ENCODE peak calls at places on chromosomes 2 and 18, in nine cellular contexts. X is lung; F is CD8-positive, alpha-beta T cell; Y is stomach; O is upper lobe of left lung; D is uterus; M is heart right ventricle; S is upper lobe of right lung; H is H9. Q is an unnamed sample.

GRCh38 chr2:68853035-68853434 is 18.2 kb downstream of the BMP10 start:
- DNase-seq in S (no peak), D (no peak), M (no peak), F (no peak), H (no peak), X (no peak), Y (no peak), O (no peak), Q (no peak)

GRCh38 chr2:98346259-98347236 is at the start of gene CNGA3:
- DNase-seq in F (no peak), H (peak), X (no peak), O (no peak), D (no peak), S (peak), Y (no peak), M (no peak), Q (peak)

GRCh38 chr2:152407204-152407721 is 72.3 kb downstream of the FMNL2 start:
- DNase-seq in M (peak), S (no peak), F (no peak), D (peak), X (no peak), O (peak), H (peak), Y (no peak), Q (peak)

GRCh38 chr2:237644059-237644703 is 16.8 kb downstream of the LRRFIP1 start:
- DNase-seq in D (no peak), O (no peak), H (no peak), M (no peak), F (no peak), S (no peak), Y (no peak), X (no peak), Q (no peak)

GRCh38 chr2:48283870-48284269 is 246.1 kb upstream of the STON1 start:
- DNase-seq in D (no peak), F (no peak), Y (no peak), M (no peak), X (no peak), O (no peak), S (no peak), H (no peak), Q (no peak)

GRCh38 chr2:160063266-160063665 is 851 bp upstream of the PLA2R1 start:
- DNase-seq in S (no peak), X (no peak), O (no peak), H (peak), F (no peak), Y (no peak), D (no peak), M (no peak), Q (no peak)

GRCh38 chr18:3520230-3521085 is 70.5 kb downstream of the TGIF1 start:
- DNase-seq in S (no peak), F (no peak), X (no peak), Y (no peak), O (no peak), H (no peak), D (no peak), M (no peak), Q (no peak)

GRCh38 chr2:98026927-98027522 is 31.3 kb upstream of the TMEM131 start:
- DNase-seq in H (no peak), S (no peak), D (no peak), O (no peak), X (no peak), Y (no peak), F (peak), M (no peak), Q (no peak)

GRCh38 chr2:169815849-169816248 is 8.9 kb downstream of the METTL5 start:
- DNase-seq in Y (no peak), S (no peak), X (no peak), D (no peak), O (no peak), F (no peak), H (no peak), M (no peak), Q (no peak)

GRCh38 chr2:160581448-160581847 is 87.8 kb upstream of the RBMS1 start:
- DNase-seq in D (no peak), Y (no peak), M (no peak), S (no peak), O (no peak), F (no peak), X (no peak), H (peak), Q (no peak)

GRCh38 chr2:180799141-180799540 is 181.3 kb upstream of the UBE2E3 start:
- DNase-seq in D (no peak), H (no peak), S (no peak), X (no peak), F (no peak), O (no peak), M (no peak), Y (no peak), Q (no peak)

GRCh38 chr2:219509780-219510511 is 4.3 kb upstream of the ASIC4 start:
- DNase-seq in X (no peak), D (peak), O (peak), F (peak), Y (peak), S (no peak), H (peak), M (peak), Q (peak)

GRCh38 chr2:202149155-202149762 is 76.2 kb downstream of the KIAA2012 start:
- DNase-seq in D (peak), Y (no peak), X (peak), F (no peak), M (peak), S (no peak), H (peak), O (no peak), Q (peak)

GRCh38 chr18:70261141-70261788 is 27.6 kb upstream of the SOCS6 start:
- DNase-seq in X (no peak), O (no peak), M (no peak), S (no peak), F (no peak), D (no peak), Y (no peak), H (no peak), Q (no peak)

GRCh38 chr18:26133652-26134051 is at the start of gene PSMA8:
- DNase-seq in M (peak), D (no peak), Y (no peak), S (peak), H (peak), X (no peak), F (peak), O (no peak), Q (peak)

GRCh38 chr18:76476665-76477561 is 18.1 kb downstream of the ZNF516 start:
- DNase-seq in M (no peak), X (no peak), O (no peak), H (no peak), S (no peak), F (no peak), D (no peak), Y (no peak), Q (no peak)

GRCh38 chr2:238169021-238169707 is 10.4 kb downstream of the ERFE start:
- DNase-seq in S (peak), H (no peak), F (no peak), O (peak), X (no peak), M (no peak), Y (no peak), D (peak), Q (peak)

GRCh38 chr18:23228102-23229051 is 93.1 kb downstream of the CABLES1 start:
- DNase-seq in X (no peak), O (no peak), D (peak), S (no peak), F (no peak), M (peak), Y (no peak), H (no peak), Q (peak)

GRCh38 chr2:163453920-163454319 is 281.9 kb downstream of the FIGN start:
- DNase-seq in F (no peak), Y (no peak), X (no peak), H (no peak), S (no peak), M (no peak), D (no peak), O (no peak), Q (no peak)

GRCh38 chr18:9726936-9727335 is 18.8 kb downstream of the RAB31 start:
- DNase-seq in X (no peak), D (no peak), S (no peak), H (no peak), Y (no peak), M (no peak), O (no peak), F (no peak), Q (no peak)

GRCh38 chr2:202108345-202108744 is 35.3 kb downstream of the KIAA2012 start:
- DNase-seq in H (no peak), Y (no peak), S (no peak), O (no peak), D (no peak), M (no peak), F (no peak), X (no peak), Q (no peak)

GRCh38 chr18:43192408-43192807 is 76.9 kb upstream of the RIT2 start:
- DNase-seq in S (no peak), Y (no peak), F (no peak), O (no peak), M (no peak), X (no peak), H (no peak), D (no peak), Q (no peak)

GRCh38 chr2:178008636-178009289 is 63.8 kb downstream of the PDE11A start:
- DNase-seq in D (no peak), O (no peak), X (no peak), F (no peak), Y (peak), M (peak), H (no peak), S (no peak), Q (peak)

GRCh38 chr2:231601356-231602229 is 8.9 kb downstream of the TEX44 start:
- DNase-seq in Y (peak), O (peak), X (peak), S (peak), H (peak), D (peak), F (peak), M (peak), Q (peak)

GRCh38 chr2:96090527-96090926 is 25.8 kb downstream of the ADRA2B start:
- DNase-seq in Y (no peak), O (peak), D (no peak), M (no peak), H (no peak), X (no peak), F (no peak), S (no peak), Q (no peak)

GRCh38 chr2:44715671-44716077 is 225.8 kb upstream of the SIX3 start:
- DNase-seq in S (no peak), O (no peak), D (no peak), Y (no peak), F (no peak), X (no peak), M (peak), H (peak), Q (no peak)
- TF ChIP-seq CTCF in S (no peak), O (no peak), D (no peak), Y (no peak), F (no peak), X (no peak), M (peak), H (peak), Q (peak)

DNA sequence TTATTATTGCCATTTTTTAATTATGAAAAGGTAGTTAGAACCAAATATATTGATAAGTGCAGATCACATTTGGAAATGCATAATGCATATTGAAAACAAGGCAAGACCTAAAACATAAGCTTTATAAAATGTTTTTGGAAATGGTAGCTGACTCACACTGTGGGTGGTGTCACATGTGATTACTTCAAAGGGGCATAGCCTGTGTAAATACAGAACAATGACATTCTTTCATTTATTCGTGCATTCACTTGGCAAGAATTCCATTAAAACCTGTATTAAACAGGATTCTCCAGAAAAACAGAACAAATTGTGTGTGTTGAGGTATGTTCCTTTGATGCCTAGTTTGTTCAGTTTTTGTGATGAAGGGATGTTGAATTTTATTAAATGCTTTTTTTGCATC is 427.3 kb upstream of the ST6GAL2 start:
- DNase-seq in H (no peak), D (no peak), M (no peak), S (no peak), Y (no peak), F (no peak), X (no peak), O (no peak), Q (no peak)
- H3K27ac ChIP-seq in H (no peak), D (no peak), M (no peak), S (no peak), Y (no peak), F (no peak), X (no peak), O (no peak), Q (no peak)

GRCh38 chr2:55157474-55157884 is 74.6 kb downstream of the CLHC1 start:
- DNase-seq in H (no peak), M (no peak), D (no peak), Y (no peak), F (no peak), O (no peak), X (no peak), S (no peak), Q (no peak)
- TF ChIP-seq CTCF in H (no peak), M (no peak), D (no peak), Y (no peak), F (no peak), O (no peak), X (no peak), S (peak), Q (no peak)

GRCh38 chr2:85578243-85579180 is 1.1 kb downstream of the VAMP8 start:
- DNase-seq in M (peak), S (peak), D (no peak), Y (peak), O (peak), F (no peak), X (peak), H (peak), Q (peak)
- H3K27ac ChIP-seq in M (peak), S (peak), D (peak), Y (peak), O (peak), F (peak), X (peak), H (no peak), Q (peak)

GRCh38 chr2:197307236-197307932 is 3.2 kb downstream of the ANKRD44 start:
- DNase-seq in Y (no peak), F (no peak), S (no peak), H (no peak), D (no peak), O (no peak), X (no peak), M (no peak), Q (no peak)
- TF ChIP-seq CTCF in Y (no peak), F (no peak), S (no peak), H (no peak), D (no peak), O (no peak), X (no peak), M (peak), Q (no peak)